ENCODE peak calls at places on chromosomes 16 and 17, in four cellular contexts. One of them, this sample, is unnamed.

GRCh38 chr17:29043539-29044165 is 711 bp downstream of the PIPOX start:
- DNase-seq in Panc1: no peak
- DNase-seq in endothelial cell: no peak
- DNase-seq in OCI-LY7: no peak
- DNase-seq in this sample: no peak

GRCh38 chr16:67111951-67112444 is 2.3 kb downstream of the PHAF1 start:
- DNase-seq in Panc1: no peak
- DNase-seq in endothelial cell: no peak
- DNase-seq in OCI-LY7: no peak
- DNase-seq in this sample: no peak

GRCh38 chr16:13269359-13269758 is 368.0 kb downstream of the SHISA9 start:
- DNase-seq in Panc1: no peak
- DNase-seq in endothelial cell: no peak
- DNase-seq in OCI-LY7: no peak
- DNase-seq in this sample: no peak

GRCh38 chr17:28047806-28048205 is 5.3 kb downstream of the NLK start:
- DNase-seq in Panc1: no peak
- DNase-seq in endothelial cell: no peak
- DNase-seq in OCI-LY7: peak
- DNase-seq in this sample: no peak

GRCh38 chr16:81413245-81413990 is 31.2 kb upstream of the CMIP start:
- DNase-seq in Panc1: no peak
- DNase-seq in endothelial cell: no peak
- DNase-seq in OCI-LY7: no peak
- DNase-seq in this sample: no peak

GRCh38 chr17:38894276-38894675 is 24.4 kb downstream of the LASP1 start:
- DNase-seq in Panc1: no peak
- DNase-seq in endothelial cell: no peak
- DNase-seq in OCI-LY7: no peak
- DNase-seq in this sample: no peak

GRCh38 chr17:37614391-37614790 is 5.2 kb upstream of the SYNRG start:
- DNase-seq in Panc1: no peak
- DNase-seq in endothelial cell: no peak
- DNase-seq in OCI-LY7: no peak
- DNase-seq in this sample: no peak

GRCh38 chr17:58318065-58318481 is 10.5 kb downstream of the TSPOAP1 start:
- DNase-seq in Panc1: no peak
- DNase-seq in endothelial cell: no peak
- DNase-seq in OCI-LY7: no peak
- DNase-seq in this sample: no peak

GRCh38 chr17:34291721-34292348 is 6.3 kb downstream of the CCL11 start:
- DNase-seq in Panc1: no peak
- DNase-seq in endothelial cell: no peak
- DNase-seq in OCI-LY7: no peak
- DNase-seq in this sample: no peak

GRCh38 chr17:74444406-74444805 is 12.5 kb downstream of the GPRC5C start:
- DNase-seq in Panc1: no peak
- DNase-seq in endothelial cell: no peak
- DNase-seq in OCI-LY7: no peak
- DNase-seq in this sample: no peak

GRCh38 chr17:20009052-20009301 is 182 bp upstream of the SPECC1 start:
- DNase-seq in Panc1: peak
- DNase-seq in endothelial cell: no peak
- DNase-seq in OCI-LY7: no peak
- DNase-seq in this sample: no peak

GRCh38 chr17:31093866-31094599 is 744 bp upstream of the NF1 start:
- DNase-seq in Panc1: no peak
- DNase-seq in endothelial cell: no peak
- DNase-seq in OCI-LY7: no peak
- DNase-seq in this sample: no peak

GRCh38 chr17:12605222-12605621 is 60.5 kb upstream of the MYOCD start:
- DNase-seq in Panc1: no peak
- DNase-seq in endothelial cell: no peak
- DNase-seq in OCI-LY7: no peak
- DNase-seq in this sample: no peak

GRCh38 chr17:61770043-61770442 is 93.3 kb downstream of the BRIP1 start:
- DNase-seq in Panc1: no peak
- DNase-seq in endothelial cell: no peak
- DNase-seq in OCI-LY7: no peak
- DNase-seq in this sample: no peak

GRCh38 chr17:38660097-38661026 is 14.4 kb downstream of the EPOP start:
- DNase-seq in Panc1: no peak
- DNase-seq in endothelial cell: no peak
- DNase-seq in OCI-LY7: no peak
- DNase-seq in this sample: no peak

GRCh38 chr16:9409753-9410493 is 318.5 kb downstream of the HAPSTR1 start:
- DNase-seq in Panc1: no peak
- DNase-seq in endothelial cell: no peak
- DNase-seq in OCI-LY7: no peak
- DNase-seq in this sample: no peak

GRCh38 chr17:17783121-17783824 is 53.5 kb downstream of the SREBF1 start:
- DNase-seq in Panc1: no peak
- DNase-seq in endothelial cell: peak
- DNase-seq in OCI-LY7: peak
- DNase-seq in this sample: no peak

GRCh38 chr17:28335959-28336871 is 654 bp downstream of the TNFAIP1 start:
- DNase-seq in Panc1: no peak
- DNase-seq in endothelial cell: peak
- DNase-seq in OCI-LY7: no peak
- DNase-seq in this sample: peak

GRCh38 chr16:65618931-65619330 is 497.1 kb upstream of the CDH11 start:
- DNase-seq in Panc1: no peak
- DNase-seq in endothelial cell: no peak
- DNase-seq in OCI-LY7: no peak
- DNase-seq in this sample: no peak

GRCh38 chr17:50039058-50039457 is 16.9 kb upstream of the ITGA3 start:
- DNase-seq in Panc1: no peak
- DNase-seq in endothelial cell: no peak
- DNase-seq in OCI-LY7: no peak
- DNase-seq in this sample: no peak

GRCh38 chr17:62966426-62967110 is 533 bp downstream of the TANC2 start:
- DNase-seq in Panc1: no peak
- DNase-seq in endothelial cell: peak
- DNase-seq in OCI-LY7: peak
- DNase-seq in this sample: no peak

GRCh38 chr16:75116081-75116910 is at the start of gene LDHD:
- DNase-seq in Panc1: no peak
- DNase-seq in endothelial cell: no peak
- DNase-seq in OCI-LY7: no peak
- DNase-seq in this sample: peak

GRCh38 chr17:80363518-80364090 is 51.4 kb upstream of the ENDOV start:
- DNase-seq in Panc1: no peak
- DNase-seq in endothelial cell: no peak
- DNase-seq in OCI-LY7: no peak
- DNase-seq in this sample: no peak

GRCh38 chr16:75566040-75566888 is at the start of gene GABARAPL2:
- DNase-seq in Panc1: no peak
- DNase-seq in endothelial cell: peak
- DNase-seq in OCI-LY7: peak
- DNase-seq in this sample: peak

GRCh38 chr16:66606000-66606751 is 1.7 kb downstream of the CMTM3 start:
- DNase-seq in Panc1: no peak
- DNase-seq in endothelial cell: no peak
- DNase-seq in OCI-LY7: peak
- DNase-seq in this sample: no peak

GRCh38 chr17:19762515-19762961 is 14.4 kb upstream of the ALDH3A1 start:
- DNase-seq in Panc1: no peak
- DNase-seq in endothelial cell: peak
- DNase-seq in OCI-LY7: peak
- DNase-seq in this sample: no peak

GRCh38 chr16:15993541-15993940 is 44.1 kb downstream of the ABCC1 start:
- DNase-seq in Panc1: no peak
- DNase-seq in endothelial cell: no peak
- DNase-seq in OCI-LY7: no peak
- DNase-seq in this sample: no peak

GRCh38 chr17:83180996-83181481 is 101.6 kb downstream of the METRNL start:
- DNase-seq in Panc1: no peak
- DNase-seq in endothelial cell: no peak
- DNase-seq in OCI-LY7: peak
- DNase-seq in this sample: no peak

GRCh38 chr17:57902800-57903759 is 52.1 kb downstream of the CUEDC1 start:
- DNase-seq in Panc1: no peak
- DNase-seq in endothelial cell: no peak
- DNase-seq in OCI-LY7: peak
- DNase-seq in this sample: peak

DNA sequence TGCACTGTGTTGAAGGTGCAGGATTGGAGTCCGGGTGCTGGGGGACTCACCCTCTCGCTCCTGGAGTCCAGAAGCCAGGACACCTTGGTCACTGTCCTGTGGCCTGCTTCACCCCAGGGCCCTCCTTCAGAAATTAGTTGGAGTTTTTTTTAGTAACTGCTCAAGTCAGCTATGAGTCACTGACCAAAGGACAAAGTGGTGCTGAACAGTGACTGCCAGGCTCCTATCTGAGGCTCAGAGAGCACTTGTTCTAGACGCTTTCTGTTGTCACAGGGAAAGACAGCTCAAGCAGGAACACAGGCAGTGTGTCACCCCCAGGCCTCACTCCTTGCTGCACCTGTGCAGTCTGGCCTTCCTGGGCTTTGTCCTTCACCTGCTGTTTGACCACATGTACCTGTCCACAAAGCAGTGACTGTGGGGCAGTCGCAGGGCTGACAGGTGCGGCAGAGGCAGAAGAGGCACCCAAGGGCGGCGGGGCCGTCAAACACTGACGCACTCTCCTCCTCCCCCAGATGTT is 4.1 kb upstream of the FAAP100 start:
- DNase-seq in Panc1: no peak
- DNase-seq in endothelial cell: no peak
- DNase-seq in OCI-LY7: no peak
- DNase-seq in this sample: no peak
- TF ChIP-seq CTCF in Panc1: no peak
- TF ChIP-seq CTCF in endothelial cell: no peak
- TF ChIP-seq CTCF in OCI-LY7: no peak
- TF ChIP-seq CTCF in this sample: no peak

DNA sequence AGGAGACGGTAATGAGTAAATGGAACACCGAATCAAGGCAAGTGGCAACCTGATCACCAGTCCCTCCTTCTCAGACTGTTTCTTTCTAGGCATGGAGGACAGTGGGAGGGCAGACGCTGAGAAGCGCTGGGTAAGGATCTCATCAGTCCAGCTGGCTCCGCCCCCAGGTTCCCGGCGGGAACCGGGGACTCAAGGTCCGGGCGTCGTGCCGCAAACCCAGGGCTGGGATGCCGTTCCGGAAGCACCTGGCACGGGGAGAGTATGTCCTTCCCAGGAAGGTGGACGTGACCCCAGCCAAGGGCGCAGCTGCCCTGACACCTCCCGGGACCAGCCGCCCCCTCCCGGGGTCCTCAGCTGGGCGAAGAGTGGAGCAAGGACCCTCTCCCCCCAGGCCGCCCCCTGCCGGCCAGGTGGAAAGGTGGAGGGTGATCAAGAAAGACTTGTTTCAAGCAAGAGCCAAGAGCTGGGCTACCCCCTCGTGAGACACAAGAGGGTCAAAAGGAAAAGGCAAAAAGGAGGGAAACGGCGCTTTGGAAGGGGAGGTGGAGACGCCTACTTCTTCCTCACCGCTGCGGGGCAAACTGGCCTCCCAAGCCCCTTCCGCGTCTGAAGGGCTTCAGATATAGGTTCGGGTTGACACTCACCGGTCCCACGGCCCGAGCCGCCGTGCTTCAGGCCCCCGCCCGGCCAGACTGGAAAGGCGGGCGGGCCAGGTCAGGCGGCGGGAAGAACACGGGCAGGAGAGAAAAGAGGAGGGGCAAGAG is at the start of gene MYO19:
- DNase-seq in Panc1: no peak
- DNase-seq in endothelial cell: peak
- DNase-seq in OCI-LY7: peak
- DNase-seq in this sample: peak
- TF ChIP-seq CTCF in Panc1: peak
- TF ChIP-seq CTCF in endothelial cell: peak
- TF ChIP-seq CTCF in OCI-LY7: peak
- TF ChIP-seq CTCF in this sample: peak

DNA sequence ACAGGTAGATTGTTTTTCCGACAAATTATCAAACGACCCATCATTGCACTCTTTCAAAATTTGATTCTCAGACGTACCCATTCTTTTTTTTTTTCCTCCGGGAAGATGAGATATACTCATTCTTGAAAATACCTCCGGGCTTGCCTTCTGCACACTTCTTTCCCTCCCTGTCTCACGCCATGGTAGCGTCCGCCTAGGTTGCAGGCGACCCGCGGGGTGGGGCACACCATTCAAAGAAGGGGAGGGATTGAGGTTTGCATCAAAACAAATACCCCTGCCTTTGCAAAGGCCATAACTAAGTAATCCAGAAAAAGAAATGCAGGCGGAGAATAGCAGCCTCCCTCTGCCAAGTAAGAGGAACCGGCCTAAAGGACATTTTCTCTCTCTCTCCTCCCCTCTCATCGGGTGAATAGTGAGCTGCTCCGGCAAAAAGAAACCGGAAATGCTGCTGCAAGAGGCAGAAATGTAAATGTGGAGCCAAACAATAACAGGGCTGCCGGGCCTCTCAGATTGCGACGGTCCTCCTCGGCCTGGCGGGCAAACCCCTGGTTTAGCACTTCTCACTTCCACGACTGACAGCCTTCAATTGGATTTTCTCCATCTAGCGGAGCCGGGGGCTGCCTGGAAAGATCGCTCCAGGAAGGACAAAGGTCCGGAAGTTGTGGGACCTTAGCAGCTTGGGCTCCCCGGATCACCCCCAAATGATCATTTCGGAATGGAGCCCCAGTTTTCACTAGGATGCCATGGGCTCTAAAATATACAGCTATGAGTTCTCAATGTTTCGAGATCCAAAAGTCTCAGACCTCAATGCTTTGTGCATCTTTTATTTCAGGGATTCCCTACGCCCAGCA is 844 bp downstream of the TP53 start:
- DNase-seq in Panc1: peak
- DNase-seq in endothelial cell: peak
- DNase-seq in OCI-LY7: peak
- DNase-seq in this sample: peak
- TF ChIP-seq CTCF in Panc1: no peak
- TF ChIP-seq CTCF in endothelial cell: no peak
- TF ChIP-seq CTCF in OCI-LY7: no peak
- TF ChIP-seq CTCF in this sample: no peak

DNA sequence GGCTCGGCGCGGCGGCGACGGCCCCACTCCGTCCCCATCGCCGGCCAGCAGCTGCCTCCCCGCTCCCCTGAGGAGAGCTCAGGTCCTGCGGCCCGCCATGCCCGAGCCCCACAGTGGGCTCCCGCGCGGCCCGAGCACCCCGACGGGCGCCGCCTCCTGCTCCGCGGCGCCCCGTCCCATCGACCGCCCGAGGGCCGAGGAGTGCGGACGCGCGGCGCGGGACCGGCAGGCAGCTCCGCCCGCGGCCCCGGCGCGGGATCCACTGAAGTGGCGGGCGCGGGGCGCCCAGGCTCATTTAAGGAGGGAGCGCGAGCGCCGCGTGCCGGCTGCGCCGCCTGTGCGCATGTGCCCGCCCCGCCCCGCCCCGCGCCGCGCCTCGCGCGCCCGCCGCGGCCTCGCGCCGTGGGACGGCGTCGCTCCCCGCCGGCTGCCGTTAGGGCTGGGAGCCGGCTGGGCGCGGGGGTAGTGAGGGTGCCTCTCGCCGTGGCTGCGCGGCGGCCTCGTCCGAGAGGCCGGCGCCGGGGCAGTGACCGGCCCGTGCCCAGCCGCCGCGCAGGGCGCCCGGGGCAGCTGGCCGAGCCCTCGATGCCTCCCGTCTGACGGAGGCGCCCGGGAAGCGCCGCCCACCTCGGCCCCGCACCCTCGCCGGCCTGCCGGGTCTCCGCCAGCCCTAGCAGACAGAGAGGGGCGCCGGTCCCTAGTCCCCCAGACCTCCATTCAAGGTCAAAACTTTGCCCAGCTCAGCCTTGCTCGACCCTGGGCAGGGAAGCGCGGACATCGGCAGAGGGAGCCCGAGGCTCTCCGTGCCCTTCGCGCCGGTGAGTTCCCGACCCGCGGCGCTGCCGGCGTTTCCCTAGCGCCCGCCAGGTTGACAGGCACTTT is at the start of gene NETO2:
- DNase-seq in Panc1: no peak
- DNase-seq in endothelial cell: peak
- DNase-seq in OCI-LY7: peak
- DNase-seq in this sample: no peak
- TF ChIP-seq CTCF in Panc1: peak
- TF ChIP-seq CTCF in endothelial cell: peak
- TF ChIP-seq CTCF in OCI-LY7: peak
- TF ChIP-seq CTCF in this sample: no peak

This sample was measured in HCT116.